ENCODE peak calls at places on chromosomes 1 and 21, in ten cellular contexts. G, A, T, P, K, B, U, Y, X and C are unnamed samples.

GRCh38 chr1:113565621-113566020 is 175.3 kb downstream of the MAGI3 start:
- DNase-seq in G (no peak), A (no peak), T (no peak), P (no peak), K (no peak), B (no peak), U (no peak), Y (no peak), X (no peak), C (no peak)

GRCh38 chr1:22208973-22209378 is 66.1 kb upstream of the WNT4 start:
- DNase-seq in G (no peak), A (no peak), T (no peak), P (no peak), K (no peak), B (no peak), U (no peak), Y (no peak), X (no peak), C (no peak)

GRCh38 chr1:67052741-67053534 is 1.0 kb downstream of the SLC35D1 start:
- DNase-seq in G (peak; percentile 31), A (peak; percentile 55), T (peak; percentile 50), P (no peak), K (no peak), B (peak; percentile 85), U (no peak), Y (peak; percentile 37), X (peak; percentile 39), C (no peak)

GRCh38 chr1:244056602-244057001 is 5.5 kb downstream of the ZBTB18 start:
- DNase-seq in G (no peak), A (no peak), T (no peak), P (no peak), K (no peak), B (no peak), U (no peak), Y (no peak), X (no peak), C (no peak)

GRCh38 chr1:175481126-175482071 is 262.0 kb downstream of the TNR start:
- DNase-seq in G (no peak), A (no peak), T (no peak), P (no peak), K (no peak), B (peak; percentile 26), U (no peak), Y (no peak), X (peak; percentile 22), C (peak; percentile 22)

GRCh38 chr1:236642763-236643162 is 38.4 kb upstream of the HEATR1 start:
- DNase-seq in G (no peak), A (no peak), T (no peak), P (no peak), K (no peak), B (no peak), U (no peak), Y (no peak), X (no peak), C (no peak)

GRCh38 chr1:218357893-218358232 is 12.7 kb downstream of the TGFB2 start:
- DNase-seq in G (no peak), A (no peak), T (no peak), P (no peak), K (no peak), B (no peak), U (no peak), Y (no peak), X (no peak), C (no peak)

GRCh38 chr1:154759793-154760192 is 110.3 kb downstream of the KCNN3 start:
- DNase-seq in G (no peak), A (no peak), T (no peak), P (no peak), K (no peak), B (no peak), U (no peak), Y (no peak), X (no peak), C (no peak)

GRCh38 chr21:26595971-26596370 is 22.9 kb upstream of the CYYR1 start:
- DNase-seq in G (no peak), A (no peak), T (no peak), P (no peak), K (no peak), B (no peak), U (no peak), Y (no peak), X (no peak), C (no peak)

GRCh38 chr1:97621955-97622354 is 298.9 kb downstream of the DPYD start:
- DNase-seq in G (no peak), A (no peak), T (no peak), P (no peak), K (no peak), B (peak; percentile 76), U (no peak), Y (no peak), X (no peak), C (no peak)

GRCh38 chr1:243924188-243924587 is 74.1 kb upstream of the AKT3 start:
- DNase-seq in G (peak; percentile 73), A (no peak), T (no peak), P (no peak), K (no peak), B (peak; percentile 62), U (no peak), Y (peak; percentile 82), X (peak; percentile 81), C (no peak)

GRCh38 chr1:227893696-227894305 is 53.9 kb downstream of the WNT9A start:
- DNase-seq in G (no peak), A (no peak), T (no peak), P (no peak), K (no peak), B (no peak), U (no peak), Y (no peak), X (no peak), C (no peak)

GRCh38 chr21:34517491-34518245 is 5.7 kb upstream of the KCNE1 start:
- DNase-seq in G (no peak), A (no peak), T (no peak), P (no peak), K (no peak), B (no peak), U (no peak), Y (no peak), X (no peak), C (peak; percentile 35)

GRCh38 chr1:30908446-30908885 is at the start of gene SDC3:
- DNase-seq in G (no peak), A (no peak), T (peak; percentile 80), P (no peak), K (no peak), B (no peak), U (no peak), Y (no peak), X (peak; percentile 43), C (no peak)

GRCh38 chr1:213192026-213192425 is 141.0 kb downstream of the RPS6KC1 start:
- DNase-seq in G (no peak), A (no peak), T (no peak), P (no peak), K (no peak), B (no peak), U (no peak), Y (no peak), X (no peak), C (no peak)

DNA sequence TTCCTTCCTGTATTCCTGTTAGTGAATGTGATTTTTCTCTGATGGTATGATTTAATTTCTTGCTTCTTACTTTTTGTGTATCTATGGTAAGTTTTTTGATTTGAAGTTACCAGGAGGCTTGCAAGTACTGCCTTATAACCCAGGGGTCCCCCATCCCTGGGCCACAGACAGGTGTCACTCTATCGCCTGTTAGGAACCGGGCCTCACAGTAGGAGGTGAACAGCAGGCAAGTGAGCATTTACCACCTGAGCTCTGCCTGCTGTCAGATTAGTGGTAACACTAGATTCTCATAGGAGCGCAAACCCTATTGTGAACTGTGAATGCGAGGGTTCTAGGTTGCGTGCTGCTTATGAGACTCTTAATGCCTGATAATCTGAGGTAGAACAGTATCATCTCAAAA is 143.3 kb downstream of the RPS6KC1 start:
- DNase-seq in G (no peak), A (no peak), T (no peak), P (no peak), K (no peak), B (no peak), U (no peak), Y (no peak), X (no peak), C (no peak)
- H3K4me3 ChIP-seq in G (no peak overlapping the region), A (no peak overlapping the region), T (no peak overlapping the region), P (no peak overlapping the region), K (no peak overlapping the region), B (no peak overlapping the region), U (no peak overlapping the region), Y (no peak overlapping the region), X (no peak overlapping the region), C (no peak overlapping the region)

DNA sequence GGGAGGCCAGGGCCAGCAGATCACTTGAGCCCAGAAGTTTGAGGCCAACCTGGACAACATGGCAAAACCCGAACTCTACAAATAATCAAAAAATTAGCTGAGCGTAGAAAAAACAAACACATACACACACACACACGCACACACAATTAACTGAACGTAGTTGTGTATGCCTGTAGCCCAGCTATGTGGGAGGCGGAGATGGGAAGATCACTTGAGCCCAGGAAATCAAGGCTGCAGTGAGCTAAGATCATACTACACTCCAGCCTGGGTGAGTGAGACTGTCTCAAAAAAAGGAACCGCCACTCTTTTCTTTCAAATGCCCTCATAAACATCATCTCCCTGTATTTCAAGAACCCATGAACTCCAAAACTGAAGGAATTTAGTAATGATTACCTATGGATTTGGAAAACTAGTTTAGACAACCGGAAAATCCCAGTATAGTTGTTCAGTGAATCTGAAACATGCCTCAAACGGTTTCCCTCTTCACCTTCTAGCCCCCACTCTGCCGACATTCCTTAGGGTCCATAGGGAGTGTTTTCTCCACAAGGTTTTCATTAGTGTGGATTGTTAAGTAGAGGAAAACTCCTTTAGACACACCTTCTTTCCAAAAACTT is 4.5 kb downstream of the TXNIP start:
- DNase-seq in G (no peak), A (no peak), T (no peak), P (no peak), K (no peak), B (no peak), U (no peak), Y (peak; percentile 39), X (no peak), C (no peak)
- H3K4me3 ChIP-seq in G (no peak overlapping the region), A (peak overlapping the region; percentile 75), T (no peak overlapping the region), P (peak overlapping the region; percentile 71), K (no peak overlapping the region), B (no peak overlapping the region), U (no peak overlapping the region), Y (no peak overlapping the region), X (no peak overlapping the region), C (no peak overlapping the region)

DNA sequence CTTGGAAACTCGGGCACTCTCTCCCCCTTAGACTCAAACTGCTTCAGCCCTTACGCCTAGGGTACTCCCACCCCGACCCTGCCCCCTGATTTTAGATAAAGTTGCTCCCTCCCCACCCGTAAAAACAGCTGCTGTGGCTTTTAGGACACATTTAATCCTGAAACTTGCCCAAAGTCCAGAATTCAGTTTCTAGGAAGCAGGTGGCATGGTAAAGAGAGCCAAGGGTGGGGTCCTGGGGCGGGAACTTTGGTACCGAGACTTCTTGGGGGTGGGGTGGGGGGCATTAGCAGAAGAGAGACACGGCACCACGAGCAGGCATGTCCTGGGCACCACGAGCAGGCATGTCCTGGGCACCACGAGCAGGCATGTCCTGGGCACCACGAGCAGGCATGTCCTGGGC is 52.4 kb downstream of the CASZ1 start:
- DNase-seq in G (no peak), A (no peak), T (no peak), P (no peak), K (no peak), B (no peak), U (no peak), Y (no peak), X (no peak), C (no peak)
- H3K4me3 ChIP-seq in G (no peak overlapping the region), A (no peak overlapping the region), T (no peak overlapping the region), P (no peak overlapping the region), K (no peak overlapping the region), B (no peak overlapping the region), U (no peak overlapping the region), Y (no peak overlapping the region), X (no peak overlapping the region), C (no peak overlapping the region)

GRCh38 chr1:163922743-163923186 is 601.0 kb downstream of the NUF2 start:
- DNase-seq in G (no peak), A (no peak), T (no peak), P (no peak), K (peak; percentile 12), B (no peak), U (no peak), Y (no peak), X (peak; percentile 4), C (peak; percentile 9)
- H3K4me3 ChIP-seq in G (no peak overlapping the region), A (no peak overlapping the region), T (no peak overlapping the region), P (no peak overlapping the region), K (no peak overlapping the region), B (no peak overlapping the region), U (no peak overlapping the region), Y (no peak overlapping the region), X (no peak overlapping the region), C (no peak overlapping the region)